ENCODE peak calls at places on chromosomes 6 and 20, in eight cellular contexts. J, O, R, N, F, D, V and M are unnamed samples.

GRCh38 chr6:122007366-122007765 is 392.1 kb upstream of the HSF2 start:
- DNase-seq in J (no peak), O (peak; percentile 37), R (peak; percentile 52), N (no peak), F (no peak), D (peak; percentile 23), V (no peak), M (no peak)

GRCh38 chr6:32622545-32623401 is 14.4 kb upstream of the HLA-DQA1 start:
- DNase-seq in J (no peak), O (no peak), R (peak; percentile 22), N (no peak), F (no peak), D (peak; percentile 69), V (peak; percentile 3), M (peak; percentile 37)

GRCh38 chr6:34093854-34094430 is 51.9 kb downstream of the GRM4 start:
- DNase-seq in J (no peak), O (no peak), R (no peak), N (no peak), F (no peak), D (no peak), V (no peak), M (no peak)

GRCh38 chr6:39007575-39007974 is 41.0 kb upstream of the GLP1R start:
- DNase-seq in J (no peak), O (no peak), R (no peak), N (no peak), F (no peak), D (no peak), V (no peak), M (no peak)

GRCh38 chr6:141641951-141642350 is 490.8 kb upstream of the GJE1 start:
- DNase-seq in J (no peak), O (no peak), R (no peak), N (no peak), F (no peak), D (no peak), V (no peak), M (no peak)

GRCh38 chr20:49030954-49031619 is 15.0 kb upstream of the CSE1L start:
- DNase-seq in J (no peak), O (no peak), R (peak; percentile 19), N (no peak), F (no peak), D (no peak), V (no peak), M (no peak)

GRCh38 chr6:24126586-24127192 is 674 bp downstream of the NRSN1 start:
- DNase-seq in J (no peak), O (no peak), R (peak; percentile 13), N (no peak), F (peak; percentile 67), D (peak; percentile 94), V (peak; percentile 24), M (no peak)

GRCh38 chr6:67165606-67166005 is 1458.6 kb upstream of the EYS start:
- DNase-seq in J (no peak), O (no peak), R (no peak), N (no peak), F (no peak), D (no peak), V (no peak), M (no peak)

GRCh38 chr6:136069119-136069518 is 181.0 kb downstream of the MTFR2 start:
- DNase-seq in J (no peak), O (peak; percentile 63), R (peak; percentile 88), N (no peak), F (peak; percentile 53), D (no peak), V (no peak), M (no peak)

GRCh38 chr6:36196049-36196879 is at the start of gene BRPF3:
- DNase-seq in J (peak; percentile 29), O (peak; percentile 34), R (peak; percentile 70), N (peak; percentile 88), F (peak; percentile 42), D (peak; percentile 86), V (peak; percentile 83), M (peak; percentile 78)

GRCh38 chr6:26097268-26097875 is 10.1 kb downstream of the HFE start:
- DNase-seq in J (no peak), O (no peak), R (peak; percentile 63), N (peak; percentile 88), F (peak; percentile 61), D (peak; percentile 83), V (peak; percentile 47), M (peak; percentile 49)

GRCh38 chr20:20223981-20224380 is 143.9 kb upstream of the INSM1 start:
- DNase-seq in J (no peak), O (no peak), R (no peak), N (no peak), F (no peak), D (no peak), V (no peak), M (no peak)

GRCh38 chr6:25337004-25337403 is 57.8 kb downstream of the CARMIL1 start:
- DNase-seq in J (no peak), O (no peak), R (no peak), N (no peak), F (no peak), D (no peak), V (no peak), M (no peak)

GRCh38 chr20:18001131-18001921 is 32.5 kb downstream of the MGME1 start:
- DNase-seq in J (no peak), O (no peak), R (peak; percentile 90), N (peak; percentile 55), F (peak; percentile 60), D (no peak), V (peak; percentile 21), M (no peak)

GRCh38 chr6:24100336-24100735 is 25.7 kb upstream of the NRSN1 start:
- DNase-seq in J (no peak), O (no peak), R (no peak), N (no peak), F (no peak), D (no peak), V (no peak), M (no peak)

GRCh38 chr20:59850018-59850641 is 83.3 kb downstream of the SYCP2 start:
- DNase-seq in J (no peak), O (no peak), R (peak; percentile 45), N (no peak), F (no peak), D (peak; percentile 30), V (no peak), M (no peak)

GRCh38 chr6:132179955-132180354 is 221.3 kb downstream of the MOXD1 start:
- DNase-seq in J (no peak), O (no peak), R (no peak), N (no peak), F (no peak), D (no peak), V (no peak), M (no peak)

GRCh38 chr20:31811796-31812728 is 7.1 kb upstream of the MYLK2 start:
- DNase-seq in J (no peak), O (peak; percentile 84), R (peak; percentile 39), N (no peak), F (peak; percentile 87), D (peak; percentile 72), V (no peak), M (no peak)

GRCh38 chr20:47795214-47795667 is 10.0 kb upstream of the SULF2 start:
- DNase-seq in J (no peak), O (no peak), R (no peak), N (no peak), F (no peak), D (no peak), V (no peak), M (no peak)

GRCh38 chr20:16761305-16761829 is 13.2 kb downstream of the OTOR start:
- DNase-seq in J (no peak), O (peak; percentile 44), R (peak; percentile 71), N (peak; percentile 67), F (peak; percentile 59), D (peak; percentile 80), V (peak; percentile 36), M (peak; percentile 18)

GRCh38 chr20:63466250-63466825 is 6.1 kb downstream of the KCNQ2 start:
- DNase-seq in J (no peak), O (no peak), R (no peak), N (no peak), F (no peak), D (no peak), V (no peak), M (no peak)

GRCh38 chr6:139979021-139979721 is 604.7 kb upstream of the CITED2 start:
- DNase-seq in J (no peak), O (no peak), R (no peak), N (no peak), F (no peak), D (no peak), V (no peak), M (no peak)

GRCh38 chr6:36999467-37000125 is 5.9 kb upstream of the FGD2 start:
- DNase-seq in J (no peak), O (no peak), R (no peak), N (no peak), F (no peak), D (no peak), V (no peak), M (no peak)

GRCh38 chr6:160766657-160767018 is 64.6 kb downstream of the PLG start:
- DNase-seq in J (no peak), O (no peak), R (no peak), N (no peak), F (no peak), D (no peak), V (no peak), M (no peak)

GRCh38 chr6:160767019-160767646 is 65.1 kb downstream of the PLG start:
- DNase-seq in J (no peak), O (no peak), R (peak; percentile 35), N (peak; percentile 65), F (peak; percentile 35), D (peak; percentile 84), V (peak; percentile 72), M (no peak)

GRCh38 chr6:160768101-160768500 is 66.1 kb downstream of the PLG start:
- DNase-seq in J (no peak), O (no peak), R (no peak), N (no peak), F (no peak), D (no peak), V (no peak), M (no peak)

GRCh38 chr6:160765412-160765811 is 63.4 kb downstream of the PLG start:
- DNase-seq in J (no peak), O (no peak), R (no peak), N (no peak), F (no peak), D (no peak), V (no peak), M (no peak)

GRCh38 chr6:160767647-160768019 is 65.6 kb downstream of the PLG start:
- DNase-seq in J (no peak), O (no peak), R (no peak), N (no peak), F (no peak), D (no peak), V (no peak), M (no peak)
- TF ChIP-seq CTCF in J (no peak), O (no peak), R (no peak), N (no peak), F (no peak), D (no peak), V (no peak), M (peak; percentile 17)

GRCh38 chr6:157666721-157667120 is 156.3 kb upstream of the SNX9 start:
- DNase-seq in J (no peak), O (no peak), R (no peak), N (no peak), F (no peak), D (no peak), V (no peak), M (no peak)
- TF ChIP-seq CTCF in J (no peak), O (no peak), R (no peak), N (no peak), F (no peak), D (no peak), V (no peak), M (no peak)

GRCh38 chr6:150667977-150668716 is 68.5 kb downstream of the PLEKHG1 start:
- DNase-seq in J (no peak), O (peak; percentile 2), R (peak; percentile 82), N (peak; percentile 94), F (peak; percentile 86), D (peak; percentile 93), V (peak; percentile 79), M (no peak)
- TF ChIP-seq CTCF in J (no peak), O (peak; percentile 8), R (peak; percentile 49), N (peak; percentile 40), F (peak; percentile 49), D (peak; percentile 43), V (no peak), M (no peak)

GRCh38 chr6:127516676-127517273 is 2.4 kb downstream of the MTCL3 start:
- DNase-seq in J (no peak), O (no peak), R (no peak), N (peak; percentile 69), F (peak; percentile 75), D (peak; percentile 34), V (no peak), M (no peak)
- TF ChIP-seq CTCF in J (peak; percentile 21), O (peak; percentile 74), R (peak; percentile 76), N (peak; percentile 49), F (peak; percentile 90), D (peak; percentile 64), V (peak; percentile 21), M (peak; percentile 48)